ENCODE peak calls at places on chromosomes 16 and 17, in seven cellular contexts. One of them, this sample, is unnamed.

GRCh38 chr17:82752371-82753200 is 721 bp downstream of the TBCD start:
- DNase-seq in activated CD4-positive, CD25-positive, alpha-beta regulatory T cell treated with anti-CD3 and anti-CD28 coated beads, Interleukin-2, amount 50 U/mL, for 16 hours: no peak
- DNase-seq in stromal cell of bone marrow: no peak
- DNase-seq in NCI-H1436: peak
- DNase-seq in mammary epithelial cell: peak
- DNase-seq in H7: peak
- DNase-seq in choroid plexus epithelial cell: peak
- DNase-seq in this sample: peak

GRCh38 chr17:18004901-18005305 is 32.2 kb downstream of the DRC3 start:
- DNase-seq in stromal cell of bone marrow: no peak
- DNase-seq in NCI-H1436: no peak
- DNase-seq in H7: peak
- DNase-seq in choroid plexus epithelial cell: no peak
- DNase-seq in mammary epithelial cell: no peak
- DNase-seq in activated CD4-positive, CD25-positive, alpha-beta regulatory T cell treated with anti-CD3 and anti-CD28 coated beads, Interleukin-2, amount 50 U/mL, for 16 hours: no peak
- DNase-seq in this sample: no peak

GRCh38 chr17:7894866-7895265 is 6.3 kb downstream of the CHD3 start:
- DNase-seq in mammary epithelial cell: no peak
- DNase-seq in choroid plexus epithelial cell: no peak
- DNase-seq in H7: peak
- DNase-seq in NCI-H1436: no peak
- DNase-seq in activated CD4-positive, CD25-positive, alpha-beta regulatory T cell treated with anti-CD3 and anti-CD28 coated beads, Interleukin-2, amount 50 U/mL, for 16 hours: no peak
- DNase-seq in stromal cell of bone marrow: no peak
- DNase-seq in this sample: no peak

GRCh38 chr16:4306439-4307214 is 9.2 kb upstream of the GLIS2 start:
- DNase-seq in stromal cell of bone marrow: no peak
- DNase-seq in choroid plexus epithelial cell: no peak
- DNase-seq in mammary epithelial cell: no peak
- DNase-seq in activated CD4-positive, CD25-positive, alpha-beta regulatory T cell treated with anti-CD3 and anti-CD28 coated beads, Interleukin-2, amount 50 U/mL, for 16 hours: no peak
- DNase-seq in H7: peak
- DNase-seq in NCI-H1436: peak
- DNase-seq in this sample: no peak

GRCh38 chr16:88303890-88304819 is 78.6 kb upstream of the ZNF469 start:
- DNase-seq in H7: peak
- DNase-seq in activated CD4-positive, CD25-positive, alpha-beta regulatory T cell treated with anti-CD3 and anti-CD28 coated beads, Interleukin-2, amount 50 U/mL, for 16 hours: no peak
- DNase-seq in choroid plexus epithelial cell: peak
- DNase-seq in NCI-H1436: no peak
- DNase-seq in mammary epithelial cell: peak
- DNase-seq in stromal cell of bone marrow: peak
- DNase-seq in this sample: peak

GRCh38 chr16:31213342-31213741 is 577 bp upstream of the TRIM72 start:
- DNase-seq in stromal cell of bone marrow: no peak
- DNase-seq in choroid plexus epithelial cell: no peak
- DNase-seq in mammary epithelial cell: no peak
- DNase-seq in activated CD4-positive, CD25-positive, alpha-beta regulatory T cell treated with anti-CD3 and anti-CD28 coated beads, Interleukin-2, amount 50 U/mL, for 16 hours: no peak
- DNase-seq in H7: no peak
- DNase-seq in NCI-H1436: no peak
- DNase-seq in this sample: no peak

GRCh38 chr17:68581863-68582645 is 19.1 kb downstream of the FAM20A start:
- DNase-seq in mammary epithelial cell: no peak
- DNase-seq in stromal cell of bone marrow: no peak
- DNase-seq in choroid plexus epithelial cell: no peak
- DNase-seq in H7: no peak
- DNase-seq in activated CD4-positive, CD25-positive, alpha-beta regulatory T cell treated with anti-CD3 and anti-CD28 coated beads, Interleukin-2, amount 50 U/mL, for 16 hours: no peak
- DNase-seq in NCI-H1436: no peak
- DNase-seq in this sample: no peak

GRCh38 chr17:69572747-69573146 is 158.2 kb downstream of the MAP2K6 start:
- DNase-seq in mammary epithelial cell: no peak
- DNase-seq in NCI-H1436: no peak
- DNase-seq in activated CD4-positive, CD25-positive, alpha-beta regulatory T cell treated with anti-CD3 and anti-CD28 coated beads, Interleukin-2, amount 50 U/mL, for 16 hours: no peak
- DNase-seq in choroid plexus epithelial cell: no peak
- DNase-seq in stromal cell of bone marrow: no peak
- DNase-seq in H7: no peak
- DNase-seq in this sample: no peak

This sample was measured in fibroblast of villous mesenchyme.